ENCODE peak calls at places on chromosomes 4 and X, in five cellular contexts. One of them, this sample, is unnamed.

GRCh38 chrX:150162141-150162540 is 201.0 kb upstream of the MAMLD1 start:
- DNase-seq in hepatocyte: no peak
- DNase-seq in T-cell: no peak
- DNase-seq in RKO: peak; percentile 22
- DNase-seq in EH: peak; percentile 41
- DNase-seq in this sample: no peak

GRCh38 chr4:127055349-127055748 is 577.4 kb upstream of the INTU start:
- DNase-seq in hepatocyte: no peak
- DNase-seq in EH: peak; percentile 25
- DNase-seq in T-cell: no peak
- DNase-seq in RKO: no peak
- DNase-seq in this sample: peak; percentile 84

GRCh38 chr4:20253799-20254409 is 2.2 kb downstream of the SLIT2 start:
- DNase-seq in hepatocyte: peak; percentile 28
- DNase-seq in T-cell: no peak
- DNase-seq in EH: peak; percentile 55
- DNase-seq in RKO: no peak
- DNase-seq in this sample: peak; percentile 15

GRCh38 chr4:621296-622070 is 3.9 kb upstream of the PDE6B start:
- DNase-seq in EH: no peak
- DNase-seq in T-cell: no peak
- DNase-seq in RKO: no peak
- DNase-seq in hepatocyte: no peak
- DNase-seq in this sample: no peak

GRCh38 chr4:8544282-8544681 is 35.9 kb upstream of the GPR78 start:
- DNase-seq in hepatocyte: no peak
- DNase-seq in EH: no peak
- DNase-seq in RKO: no peak
- DNase-seq in T-cell: no peak
- DNase-seq in this sample: no peak

GRCh38 chr4:3437998-3438846 is 3.5 kb upstream of the HGFAC start:
- DNase-seq in T-cell: no peak
- DNase-seq in RKO: no peak
- DNase-seq in hepatocyte: no peak
- DNase-seq in EH: no peak
- DNase-seq in this sample: no peak

GRCh38 chr4:76990288-76991080 is 40.9 kb downstream of the SEPTIN11 start:
- DNase-seq in T-cell: no peak
- DNase-seq in hepatocyte: no peak
- DNase-seq in EH: peak; percentile 96
- DNase-seq in RKO: peak; percentile 15
- DNase-seq in this sample: peak; percentile 99

GRCh38 chr4:93199492-93199891 is 629.1 kb upstream of the ATOH1 start:
- DNase-seq in EH: peak; percentile 20
- DNase-seq in hepatocyte: peak; percentile 59
- DNase-seq in RKO: peak; percentile 64
- DNase-seq in T-cell: no peak
- DNase-seq in this sample: peak; percentile 8

GRCh38 chr4:173990879-173991231 is 292.6 kb downstream of the FBXO8 start:
- DNase-seq in hepatocyte: peak; percentile 61
- DNase-seq in RKO: no peak
- DNase-seq in EH: no peak
- DNase-seq in T-cell: no peak
- DNase-seq in this sample: no peak

GRCh38 chrX:78237127-78237526 is 90.3 kb downstream of the CYSLTR1 start:
- DNase-seq in RKO: no peak
- DNase-seq in T-cell: no peak
- DNase-seq in EH: no peak
- DNase-seq in hepatocyte: no peak
- DNase-seq in this sample: no peak

GRCh38 chrX:7215842-7216241 is 67.9 kb upstream of the PUDP start:
- DNase-seq in RKO: no peak
- DNase-seq in hepatocyte: no peak
- DNase-seq in T-cell: no peak
- DNase-seq in EH: peak; percentile 82
- DNase-seq in this sample: peak; percentile 2